ENCODE peak calls at places on chromosomes 11 and 22, in six cellular contexts. U is cardiac muscle cell, X is activated gamma-delta T cell, Y is GM04504, V is left ventricle myocardium inferior, Z is GM20000. J is an unnamed sample.

GRCh38 chr22:17191163-17191562 is 28.1 kb downstream of the ADA2 start:
- DNase-seq in Y (peak), X (no peak), V (no peak), Z (no peak), U (no peak), J (no peak)

GRCh38 chr11:68933605-68934320 is 30.1 kb downstream of the IGHMBP2 start:
- DNase-seq in X (no peak), Z (no peak), V (no peak), Y (no peak), U (no peak), J (no peak)

GRCh38 chr11:69869311-69869939 is 50.2 kb upstream of the FGF3 start:
- DNase-seq in X (no peak), V (no peak), U (no peak), Z (no peak), Y (no peak), J (no peak)

GRCh38 chr11:46557684-46558151 is 36.1 kb downstream of the AMBRA1 start:
- DNase-seq in Y (no peak), U (no peak), X (no peak), V (no peak), Z (no peak), J (peak)

GRCh38 chr22:48953830-48954229 is 873.8 kb downstream of the BRD1 start:
- DNase-seq in Z (no peak), V (no peak), X (no peak), U (no peak), Y (no peak), J (no peak)

GRCh38 chr11:77203901-77204755 is 76.1 kb downstream of the MYO7A start:
- DNase-seq in Y (no peak), Z (no peak), X (no peak), U (no peak), V (no peak), J (peak)

GRCh38 chr11:47886096-47886495 is 37.9 kb upstream of the NUP160 start:
- DNase-seq in V (no peak), Z (no peak), X (no peak), Y (peak), U (no peak), J (peak)

GRCh38 chr11:71502871-71503435 is 24.1 kb upstream of the KRTAP5-7 start:
- DNase-seq in U (no peak), Z (no peak), V (no peak), Y (no peak), X (no peak), J (no peak)

GRCh38 chr11:27255447-27255828 is 107.6 kb downstream of the CCDC34 start:
- DNase-seq in U (no peak), Z (no peak), Y (peak), V (no peak), X (no peak), J (no peak)

GRCh38 chr11:125397421-125397820 is 98.6 kb downstream of the FEZ1 start:
- DNase-seq in X (no peak), Y (no peak), Z (no peak), V (no peak), U (no peak), J (no peak)

GRCh38 chr11:11567862-11568650 is 53.7 kb downstream of the GALNT18 start:
- DNase-seq in Z (no peak), X (no peak), Y (no peak), U (no peak), V (no peak), J (no peak)

GRCh38 chr22:27629908-27630733 is 171.4 kb downstream of the MN1 start:
- DNase-seq in X (no peak), U (no peak), Z (no peak), V (no peak), Y (no peak), J (no peak)

GRCh38 chr11:14764899-14765527 is 121.4 kb downstream of the PDE3B start:
- DNase-seq in U (no peak), V (no peak), Y (no peak), X (no peak), Z (peak), J (no peak)

GRCh38 chr22:49667236-49667635 is 160.4 kb downstream of the BRD1 start:
- DNase-seq in U (no peak), Z (no peak), V (peak), X (no peak), Y (no peak), J (no peak)

GRCh38 chr11:78656327-78656726 is 81.7 kb upstream of the NARS2 start:
- DNase-seq in Y (no peak), Z (no peak), U (no peak), V (no peak), X (no peak), J (no peak)

GRCh38 chr11:133821776-133822175 is 23.5 kb downstream of the SPATA19 start:
- DNase-seq in Y (no peak), X (no peak), U (peak), V (peak), Z (peak), J (no peak)

GRCh38 chr11:64885367-64886286 is 7.2 kb upstream of the EHD1 start:
- DNase-seq in X (no peak), Y (peak), V (no peak), U (no peak), Z (no peak), J (no peak)

J was measured in upper lobe of left lung.